ENCODE peak calls at places on chromosomes 4 and X, in four cellular contexts. One of them, this sample, is unnamed.

GRCh38 chr4:53015681-53016080 is 153.6 kb downstream of the RASL11B start:
- DNase-seq in Karpas-422: peak; percentile 72
- DNase-seq in cardiac muscle cell: peak; percentile 75
- DNase-seq in H9: peak; percentile 37
- DNase-seq in this sample: no peak

GRCh38 chrX:71140440-71140839 is 4.2 kb upstream of the NLGN3 start:
- DNase-seq in cardiac muscle cell: no peak
- DNase-seq in Karpas-422: no peak
- DNase-seq in H9: no peak
- DNase-seq in this sample: no peak

GRCh38 chr4:143626134-143626859 is 74.2 kb downstream of the FREM3 start:
- DNase-seq in H9: no peak
- DNase-seq in Karpas-422: no peak
- DNase-seq in cardiac muscle cell: no peak
- DNase-seq in this sample: peak; percentile 34

GRCh38 chrX:31497086-31497485 is 425.2 kb upstream of the FTHL17 start:
- DNase-seq in Karpas-422: no peak
- DNase-seq in cardiac muscle cell: no peak
- DNase-seq in H9: no peak
- DNase-seq in this sample: no peak

GRCh38 chr4:22635692-22636091 is 57.0 kb upstream of the GBA3 start:
- DNase-seq in cardiac muscle cell: no peak
- DNase-seq in H9: peak; percentile 41
- DNase-seq in Karpas-422: no peak
- DNase-seq in this sample: no peak

GRCh38 chr4:61309616-61310015 is 109.5 kb downstream of the ADGRL3 start:
- DNase-seq in cardiac muscle cell: no peak
- DNase-seq in Karpas-422: no peak
- DNase-seq in H9: no peak
- DNase-seq in this sample: no peak

GRCh38 chr4:173386751-173387150 is 12.2 kb downstream of the SCRG1 start:
- DNase-seq in H9: no peak
- DNase-seq in Karpas-422: no peak
- DNase-seq in cardiac muscle cell: no peak
- DNase-seq in this sample: no peak

GRCh38 chr4:186032259-186032658 is 36.7 kb upstream of the TLR3 start:
- DNase-seq in Karpas-422: peak; percentile 45
- DNase-seq in cardiac muscle cell: peak; percentile 29
- DNase-seq in H9: no peak
- DNase-seq in this sample: no peak

GRCh38 chr4:73021634-73022033 is 47.9 kb downstream of the COX18 start:
- DNase-seq in H9: no peak
- DNase-seq in cardiac muscle cell: peak; percentile 58
- DNase-seq in Karpas-422: peak; percentile 81
- DNase-seq in this sample: no peak

GRCh38 chr4:37715889-37716402 is 29.8 kb upstream of the RELL1 start:
- DNase-seq in H9: no peak
- DNase-seq in cardiac muscle cell: no peak
- DNase-seq in Karpas-422: no peak
- DNase-seq in this sample: no peak

GRCh38 chrX:130103605-130104004 is 6.7 kb downstream of the ELF4 start:
- DNase-seq in Karpas-422: no peak
- DNase-seq in cardiac muscle cell: no peak
- DNase-seq in H9: no peak
- DNase-seq in this sample: no peak

GRCh38 chr4:121648518-121648917 is 48.3 kb downstream of the ANXA5 start:
- DNase-seq in Karpas-422: no peak
- DNase-seq in H9: no peak
- DNase-seq in cardiac muscle cell: no peak
- DNase-seq in this sample: no peak

GRCh38 chr4:186204103-186204559 is 12.8 kb downstream of the CYP4V2 start:
- DNase-seq in cardiac muscle cell: no peak
- DNase-seq in H9: no peak
- DNase-seq in Karpas-422: peak; percentile 90
- DNase-seq in this sample: peak; percentile 34

GRCh38 chr4:53436251-53436650 is 58.8 kb downstream of the FIP1L1 start:
- DNase-seq in Karpas-422: no peak
- DNase-seq in cardiac muscle cell: no peak
- DNase-seq in H9: no peak
- DNase-seq in this sample: no peak

GRCh38 chrX:20620301-20620700 is 353.6 kb upstream of the RPS6KA3 start:
- DNase-seq in cardiac muscle cell: no peak
- DNase-seq in Karpas-422: no peak
- DNase-seq in H9: no peak
- DNase-seq in this sample: no peak

GRCh38 chrX:40698851-40699250 is 36.5 kb downstream of the MED14 start:
- DNase-seq in Karpas-422: no peak
- DNase-seq in cardiac muscle cell: no peak
- DNase-seq in H9: no peak
- DNase-seq in this sample: no peak
- H3K4me1 ChIP-seq in Karpas-422: no peaks in the 10 kb centered on the region
- H3K4me1 ChIP-seq in cardiac muscle cell: no peaks in the 10 kb centered on the region
- H3K4me1 ChIP-seq in H9: no peaks in the 10 kb centered on the region
- H3K4me1 ChIP-seq in this sample: no peaks in the 10 kb centered on the region

DNA sequence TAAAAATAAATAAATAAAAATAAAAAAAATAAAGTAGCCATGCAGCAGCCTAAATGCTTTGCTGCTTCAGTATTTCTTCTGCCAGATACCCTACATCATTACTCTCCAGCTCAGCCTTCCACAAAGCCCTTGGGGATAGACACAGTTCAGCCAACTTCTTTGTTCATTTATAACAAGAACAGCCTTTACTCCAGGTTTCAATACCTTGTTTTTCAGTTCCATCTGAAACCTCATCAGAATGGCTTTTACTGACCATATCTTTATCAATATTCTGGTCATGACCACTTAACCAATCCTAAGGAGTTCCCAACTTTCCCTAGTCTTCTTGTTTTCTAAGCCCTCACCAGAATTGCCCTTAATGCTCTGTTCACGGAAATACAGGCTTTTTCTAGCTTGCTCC is 128.3 kb upstream of the MED14 start:
- DNase-seq in H9: no peak
- DNase-seq in Karpas-422: no peak
- DNase-seq in cardiac muscle cell: no peak
- DNase-seq in this sample: no peak
- H3K9me3 ChIP-seq in H9: peaks cover 19% of the 10 kb centered on the region
- H3K9me3 ChIP-seq in Karpas-422: no peaks in the 10 kb centered on the region
- H3K9me3 ChIP-seq in cardiac muscle cell: no peaks in the 10 kb centered on the region
- H3K9me3 ChIP-seq in this sample: peaks cover 12% of the 10 kb centered on the region

GRCh38 chr4:80232707-80233370 is 33.6 kb upstream of the FGF5 start:
- DNase-seq in Karpas-422: no peak
- DNase-seq in cardiac muscle cell: no peak
- DNase-seq in H9: no peak
- DNase-seq in this sample: no peak

GRCh38 chr4:80229128-80229527 is 31.8 kb downstream of the PRDM8 start:
- DNase-seq in Karpas-422: no peak
- DNase-seq in H9: no peak
- DNase-seq in cardiac muscle cell: no peak
- DNase-seq in this sample: no peak

GRCh38 chr4:80228460-80228859 is 31.2 kb downstream of the PRDM8 start:
- DNase-seq in Karpas-422: no peak
- DNase-seq in H9: no peak
- DNase-seq in cardiac muscle cell: no peak
- DNase-seq in this sample: no peak

GRCh38 chr4:80231180-80231579 is 33.9 kb downstream of the PRDM8 start:
- DNase-seq in H9: no peak
- DNase-seq in cardiac muscle cell: no peak
- DNase-seq in Karpas-422: no peak
- DNase-seq in this sample: no peak

GRCh38 chr4:80229590-80229989 is 32.3 kb downstream of the PRDM8 start:
- DNase-seq in Karpas-422: no peak
- DNase-seq in cardiac muscle cell: no peak
- DNase-seq in H9: no peak
- DNase-seq in this sample: no peak
- H3K4me1 ChIP-seq in Karpas-422: no peaks in the 10 kb centered on the region
- H3K4me1 ChIP-seq in cardiac muscle cell: no peaks in the 10 kb centered on the region
- H3K4me1 ChIP-seq in H9: no peaks in the 10 kb centered on the region
- H3K4me1 ChIP-seq in this sample: no peaks in the 10 kb centered on the region

GRCh38 chrX:46477435-46477834 is 67.8 kb downstream of the ZNF674 start:
- DNase-seq in Karpas-422: no peak
- DNase-seq in cardiac muscle cell: no peak
- DNase-seq in H9: no peak
- DNase-seq in this sample: no peak
- H3K9me3 ChIP-seq in Karpas-422: peaks cover 6% of the 10 kb centered on the region
- H3K9me3 ChIP-seq in cardiac muscle cell: no peaks in the 10 kb centered on the region
- H3K9me3 ChIP-seq in H9: peaks cover 19% of the 10 kb centered on the region
- H3K9me3 ChIP-seq in this sample: peaks cover 12% of the 10 kb centered on the region

This sample was measured in lung.